ENCODE peak calls at places on chromosomes 3 and 15, in ten cellular contexts. A, L, X, C, S, Y, B, G, O and H are unnamed samples. For H3K4me1, the result is how much of the 10 kb centered on the place peaks cover.

GRCh38 chr15:90358124-90359033 is 6.3 kb downstream of the ZNF774 start:
- DNase-seq in A (peak), L (no peak), X (peak), C (no peak), S (no peak), Y (no peak), B (no peak), G (no peak), O (peak), H (no peak)

GRCh38 chr15:38672814-38673292 is 108.2 kb upstream of the RASGRP1 start:
- DNase-seq in A (no peak), L (no peak), X (no peak), C (no peak), S (no peak), Y (no peak), B (no peak), G (no peak), O (peak), H (no peak)

GRCh38 chr3:134212898-134213665 is 37.6 kb downstream of the RYK start:
- DNase-seq in A (peak), L (peak), X (peak), C (peak), S (peak), Y (peak), B (peak), G (peak), O (peak), H (peak)

GRCh38 chr15:42102646-42103235 is 8.4 kb upstream of the PLA2G4D start:
- DNase-seq in A (peak), L (no peak), X (peak), C (no peak), S (no peak), Y (no peak), B (no peak), G (no peak), O (no peak), H (no peak)

GRCh38 chr15:31732695-31733094 is 297.6 kb upstream of the CHRNA7 start:
- DNase-seq in A (no peak), L (no peak), X (no peak), C (no peak), S (no peak), Y (no peak), B (no peak), G (no peak), O (no peak), H (no peak)

GRCh38 chr15:86522721-86523120 is 443.1 kb downstream of the AGBL1 start:
- DNase-seq in A (no peak), L (no peak), X (no peak), C (no peak), S (no peak), Y (no peak), B (no peak), G (no peak), O (no peak), H (no peak)

GRCh38 chr15:55170361-55170760 is 26.4 kb downstream of the RSL24D1 start:
- DNase-seq in A (no peak), L (no peak), X (no peak), C (no peak), S (no peak), Y (no peak), B (no peak), G (no peak), O (no peak), H (no peak)

GRCh38 chr15:39748276-39748675 is 34.4 kb downstream of the FSIP1 start:
- DNase-seq in A (no peak), L (no peak), X (peak), C (no peak), S (no peak), Y (no peak), B (no peak), G (no peak), O (no peak), H (no peak)

GRCh38 chr15:91186892-91187644 is 87.0 kb downstream of the SV2B start:
- DNase-seq in A (peak), L (no peak), X (peak), C (no peak), S (peak), Y (no peak), B (no peak), G (peak), O (no peak), H (no peak)

GRCh38 chr15:70061086-70061370 is 36.7 kb downstream of the TLE3 start:
- DNase-seq in A (no peak), L (no peak), X (no peak), C (no peak), S (no peak), Y (no peak), B (no peak), G (peak), O (no peak), H (no peak)

GRCh38 chr3:156811092-156811862 is 14.9 kb upstream of the LEKR1 start:
- DNase-seq in A (peak), L (no peak), X (peak), C (no peak), S (no peak), Y (peak), B (no peak), G (peak), O (no peak), H (no peak)

GRCh38 chr3:157159762-157160651 is at the start of gene CCNL1:
- DNase-seq in A (peak), L (peak), X (peak), C (peak), S (peak), Y (peak), B (peak), G (peak), O (peak), H (peak)

GRCh38 chr15:96093063-96093462 is 237.4 kb upstream of the NR2F2 start:
- DNase-seq in A (peak), L (no peak), X (peak), C (no peak), S (no peak), Y (no peak), B (no peak), G (no peak), O (no peak), H (no peak)

GRCh38 chr15:77091072-77091471 is 20.2 kb upstream of the TSPAN3 start:
- DNase-seq in A (no peak), L (no peak), X (no peak), C (no peak), S (no peak), Y (no peak), B (no peak), G (no peak), O (no peak), H (no peak)

GRCh38 chr15:53976844-53977392 is 1.3 kb upstream of the UNC13C start:
- DNase-seq in A (no peak), L (no peak), X (no peak), C (peak), S (no peak), Y (peak), B (no peak), G (peak), O (no peak), H (no peak)

GRCh38 chr3:61526307-61526706 is 35.1 kb upstream of the PTPRG start:
- DNase-seq in A (no peak), L (no peak), X (no peak), C (no peak), S (no peak), Y (no peak), B (no peak), G (no peak), O (no peak), H (no peak)

GRCh38 chr3:43105224-43105596 is 669 bp downstream of the POMGNT2 start:
- DNase-seq in A (no peak), L (no peak), X (peak), C (no peak), S (no peak), Y (no peak), B (peak), G (no peak), O (no peak), H (no peak)

GRCh38 chr3:46862689-46863020 is 589 bp downstream of the MYL3 start:
- DNase-seq in A (no peak), L (no peak), X (no peak), C (no peak), S (no peak), Y (no peak), B (no peak), G (no peak), O (no peak), H (peak)

GRCh38 chr15:76799760-76800159 is 105.4 kb downstream of the SCAPER start:
- DNase-seq in A (peak), L (no peak), X (peak), C (no peak), S (no peak), Y (no peak), B (no peak), G (no peak), O (no peak), H (no peak)

GRCh38 chr3:128353991-128354687 is 112.6 kb downstream of the DNAJB8 start:
- DNase-seq in A (peak), L (no peak), X (no peak), C (no peak), S (no peak), Y (no peak), B (no peak), G (peak), O (no peak), H (no peak)

GRCh38 chr15:32919749-32920414 is 202.1 kb downstream of the GREM1 start:
- DNase-seq in A (peak), L (no peak), X (peak), C (no peak), S (no peak), Y (no peak), B (no peak), G (no peak), O (no peak), H (no peak)

GRCh38 chr3:89303721-89304120 is 196.3 kb downstream of the EPHA3 start:
- DNase-seq in A (peak), L (no peak), X (peak), C (no peak), S (no peak), Y (no peak), B (no peak), G (no peak), O (no peak), H (no peak)

GRCh38 chr15:69854521-69855171 is 243.1 kb downstream of the TLE3 start:
- DNase-seq in A (peak), L (no peak), X (peak), C (no peak), S (no peak), Y (no peak), B (no peak), G (peak), O (no peak), H (no peak)

GRCh38 chr15:36791849-36792618 is 212.6 kb downstream of the CDIN1 start:
- DNase-seq in A (peak), L (no peak), X (no peak), C (peak), S (no peak), Y (no peak), B (no peak), G (peak), O (no peak), H (no peak)

GRCh38 chr3:116863842-116864626 is 154.5 kb downstream of the TUSC7 start:
- DNase-seq in A (peak), L (no peak), X (peak), C (no peak), S (peak), Y (peak), B (no peak), G (peak), O (peak), H (no peak)

GRCh38 chr3:49715611-49716121 is 3.8 kb downstream of the AMIGO3 start:
- DNase-seq in A (no peak), L (no peak), X (no peak), C (no peak), S (no peak), Y (no peak), B (no peak), G (no peak), O (no peak), H (no peak)

GRCh38 chr3:87173071-87173470 is 54.0 kb upstream of the CHMP2B start:
- DNase-seq in A (no peak), L (no peak), X (peak), C (no peak), S (no peak), Y (no peak), B (no peak), G (no peak), O (no peak), H (no peak)

GRCh38 chr3:131458653-131459052 is 44.1 kb downstream of the MRPL3 start:
- DNase-seq in A (no peak), L (no peak), X (no peak), C (no peak), S (no peak), Y (no peak), B (no peak), G (no peak), O (no peak), H (no peak)

GRCh38 chr3:2098398-2099027 is at the start of gene CNTN4:
- DNase-seq in A (no peak), L (no peak), X (peak), C (peak), S (peak), Y (peak), B (no peak), G (peak), O (no peak), H (no peak)

GRCh38 chr3:109072208-109072607 is 45.7 kb downstream of the MORC1 start:
- DNase-seq in A (no peak), L (no peak), X (no peak), C (no peak), S (no peak), Y (no peak), B (no peak), G (peak), O (no peak), H (no peak)

GRCh38 chr15:77028451-77029165 is 33.7 kb downstream of the PSTPIP1 start:
- DNase-seq in A (no peak), L (peak), X (no peak), C (no peak), S (no peak), Y (no peak), B (no peak), G (no peak), O (no peak), H (peak)

GRCh38 chr3:113498221-113499005 is 16.5 kb downstream of the SPICE1 start:
- DNase-seq in A (peak), L (no peak), X (peak), C (no peak), S (no peak), Y (no peak), B (no peak), G (no peak), O (no peak), H (no peak)

GRCh38 chr15:101390060-101390459 is 95.0 kb upstream of the SNRPA1 start:
- DNase-seq in A (no peak), L (no peak), X (no peak), C (no peak), S (no peak), Y (no peak), B (no peak), G (no peak), O (no peak), H (peak)

DNA sequence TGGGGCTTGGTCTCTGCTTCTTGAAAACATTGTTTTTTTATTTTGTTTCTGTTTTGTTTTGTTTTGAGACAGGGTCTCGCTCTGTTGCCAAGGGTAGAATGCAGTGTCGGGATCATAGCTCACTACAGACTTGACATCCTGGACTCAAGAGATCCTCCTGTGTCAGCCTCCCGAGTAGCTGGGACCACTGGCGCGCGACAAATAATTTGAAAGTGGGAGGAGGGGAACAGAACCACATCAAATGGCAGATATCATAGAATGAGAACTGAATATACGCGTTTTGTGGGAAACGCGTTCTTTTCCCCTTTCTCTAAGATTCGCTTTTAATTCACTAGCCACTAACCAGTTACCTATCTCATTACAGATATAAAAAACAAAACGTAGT is 641 bp upstream of the VPS13C start:
- DNase-seq in A (no peak), L (no peak), X (no peak), C (no peak), S (no peak), Y (no peak), B (no peak), G (no peak), O (no peak), H (no peak)
- H3K4me1 ChIP-seq in A (under half), L (under half), X (under half), C (under half), S (under half), Y (under half), B (under half), G (under half), O (under half), H (under half)

GRCh38 chr15:75631935-75632334 is 6.4 kb upstream of the SNUPN start:
- DNase-seq in A (no peak), L (no peak), X (no peak), C (no peak), S (no peak), Y (no peak), B (no peak), G (no peak), O (no peak), H (no peak)
- H3K4me1 ChIP-seq in A (under half), L (under half), X (under half), C (under half), S (under half), Y (under half), B (under half), G (under half), O (under half), H (under half)

DNA sequence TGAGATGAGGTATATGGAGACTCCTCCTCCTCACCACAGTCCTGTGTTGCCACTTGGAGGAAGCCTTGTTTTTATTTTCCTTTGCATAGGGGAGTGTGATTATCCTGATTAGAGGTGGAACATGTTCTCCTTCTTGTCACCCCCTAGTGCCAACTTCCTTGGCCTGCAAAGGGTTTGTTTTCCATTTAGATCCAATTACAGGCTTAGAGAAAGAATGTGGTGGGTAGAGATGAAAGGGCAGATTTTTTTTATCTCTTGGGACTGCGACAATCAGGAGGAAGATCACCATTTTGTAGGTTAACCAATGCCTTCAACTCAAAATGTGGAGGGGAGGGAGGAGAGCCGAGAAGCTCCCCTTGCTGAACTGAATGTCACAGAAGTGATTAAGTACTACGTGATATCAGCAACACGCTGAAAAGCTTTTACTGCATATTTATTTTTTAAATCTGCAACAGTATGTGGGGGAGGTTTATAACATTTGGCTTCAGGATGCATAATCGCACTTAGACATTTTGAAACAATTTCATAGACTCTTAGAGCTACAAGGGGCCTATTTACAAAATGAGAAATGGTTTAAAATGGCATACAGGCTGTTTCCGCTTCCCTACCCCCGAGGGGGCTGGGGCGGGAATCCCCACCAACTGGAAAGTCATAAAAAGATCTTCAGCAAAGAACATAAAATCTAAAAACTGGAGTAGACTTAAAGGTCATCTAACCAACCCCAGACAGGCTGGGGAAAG is 2.4 kb downstream of the LMCD1 start:
- DNase-seq in A (no peak), L (no peak), X (no peak), C (no peak), S (no peak), Y (no peak), B (no peak), G (no peak), O (no peak), H (no peak)
- H3K4me1 ChIP-seq in A (under half), L (under half), X (half or more), C (half or more), S (under half), Y (under half), B (under half), G (under half), O (under half), H (under half)

GRCh38 chr3:5133689-5134088 is 11.6 kb downstream of the ARL8B start:
- DNase-seq in A (no peak), L (no peak), X (no peak), C (no peak), S (no peak), Y (no peak), B (no peak), G (no peak), O (peak), H (no peak)
- H3K4me1 ChIP-seq in A (under half), L (under half), X (under half), C (half or more), S (under half), Y (under half), B (under half), G (under half), O (under half), H (under half)